ENCODE peak calls at places on chromosome 1, in six cellular contexts. One of them, this sample, is unnamed.

GRCh38 chr1:87678221-87678715 is 349.6 kb downstream of the LMO4 start:
- DNase-seq in NCI-H2029: no peak
- DNase-seq in breast epithelium: no peak
- DNase-seq in HS-5: no peak
- DNase-seq in activated T-helper 1 cell treated with Interleukin-2 at 50 U/mL for 16 hours: no peak
- DNase-seq in stimulated activated CD4-positive, alpha-beta T cell treated with anti-CD3 and anti-CD28 coated beads, Interleukin-12 subunit alpha, Interleukin-12 subunit beta, amount 100 ng/mL, for 4 hours: no peak
- DNase-seq in this sample: peak; percentile 93

GRCh38 chr1:185998391-185998790 is 264.2 kb downstream of the HMCN1 start:
- DNase-seq in NCI-H2029: no peak
- DNase-seq in breast epithelium: no peak
- DNase-seq in HS-5: no peak
- DNase-seq in activated T-helper 1 cell treated with Interleukin-2 at 50 U/mL for 16 hours: no peak
- DNase-seq in stimulated activated CD4-positive, alpha-beta T cell treated with anti-CD3 and anti-CD28 coated beads, Interleukin-12 subunit alpha, Interleukin-12 subunit beta, amount 100 ng/mL, for 4 hours: no peak
- DNase-seq in this sample: no peak

GRCh38 chr1:204637985-204638356 is 47.6 kb downstream of the LRRN2 start:
- DNase-seq in NCI-H2029: no peak
- DNase-seq in breast epithelium: peak; percentile 33
- DNase-seq in HS-5: no peak
- DNase-seq in activated T-helper 1 cell treated with Interleukin-2 at 50 U/mL for 16 hours: no peak
- DNase-seq in stimulated activated CD4-positive, alpha-beta T cell treated with anti-CD3 and anti-CD28 coated beads, Interleukin-12 subunit alpha, Interleukin-12 subunit beta, amount 100 ng/mL, for 4 hours: no peak
- DNase-seq in this sample: no peak

GRCh38 chr1:8862528-8862927 is 16.0 kb downstream of the ENO1 start:
- DNase-seq in NCI-H2029: no peak
- DNase-seq in breast epithelium: no peak
- DNase-seq in HS-5: no peak
- DNase-seq in activated T-helper 1 cell treated with Interleukin-2 at 50 U/mL for 16 hours: peak; percentile 18
- DNase-seq in stimulated activated CD4-positive, alpha-beta T cell treated with anti-CD3 and anti-CD28 coated beads, Interleukin-12 subunit alpha, Interleukin-12 subunit beta, amount 100 ng/mL, for 4 hours: no peak
- DNase-seq in this sample: no peak

GRCh38 chr1:234309598-234310459 is 63.4 kb upstream of the COA6 start:
- DNase-seq in NCI-H2029: peak; percentile 94
- DNase-seq in breast epithelium: peak; percentile 48
- DNase-seq in HS-5: no peak
- DNase-seq in activated T-helper 1 cell treated with Interleukin-2 at 50 U/mL for 16 hours: peak; percentile 47
- DNase-seq in stimulated activated CD4-positive, alpha-beta T cell treated with anti-CD3 and anti-CD28 coated beads, Interleukin-12 subunit alpha, Interleukin-12 subunit beta, amount 100 ng/mL, for 4 hours: peak; percentile 62
- DNase-seq in this sample: peak; percentile 95

GRCh38 chr1:240178366-240178765 is 86.7 kb downstream of the FMN2 start:
- DNase-seq in NCI-H2029: no peak
- DNase-seq in breast epithelium: no peak
- DNase-seq in HS-5: no peak
- DNase-seq in activated T-helper 1 cell treated with Interleukin-2 at 50 U/mL for 16 hours: no peak
- DNase-seq in stimulated activated CD4-positive, alpha-beta T cell treated with anti-CD3 and anti-CD28 coated beads, Interleukin-12 subunit alpha, Interleukin-12 subunit beta, amount 100 ng/mL, for 4 hours: no peak
- DNase-seq in this sample: no peak

GRCh38 chr1:229108598-229109201 is 162.2 kb upstream of the RAB4A start:
- DNase-seq in NCI-H2029: no peak
- DNase-seq in breast epithelium: no peak
- DNase-seq in HS-5: no peak
- DNase-seq in activated T-helper 1 cell treated with Interleukin-2 at 50 U/mL for 16 hours: no peak
- DNase-seq in stimulated activated CD4-positive, alpha-beta T cell treated with anti-CD3 and anti-CD28 coated beads, Interleukin-12 subunit alpha, Interleukin-12 subunit beta, amount 100 ng/mL, for 4 hours: no peak
- DNase-seq in this sample: no peak

GRCh38 chr1:173866462-173866861 is 1.3 kb downstream of the GAS5 start:
- DNase-seq in NCI-H2029: no peak
- DNase-seq in breast epithelium: no peak
- DNase-seq in HS-5: no peak
- DNase-seq in activated T-helper 1 cell treated with Interleukin-2 at 50 U/mL for 16 hours: no peak
- DNase-seq in stimulated activated CD4-positive, alpha-beta T cell treated with anti-CD3 and anti-CD28 coated beads, Interleukin-12 subunit alpha, Interleukin-12 subunit beta, amount 100 ng/mL, for 4 hours: no peak
- DNase-seq in this sample: no peak

GRCh38 chr1:44030606-44031050 is 634 bp downstream of the SLC6A9 start:
- DNase-seq in NCI-H2029: peak; percentile 55
- DNase-seq in breast epithelium: no peak
- DNase-seq in HS-5: no peak
- DNase-seq in activated T-helper 1 cell treated with Interleukin-2 at 50 U/mL for 16 hours: no peak
- DNase-seq in stimulated activated CD4-positive, alpha-beta T cell treated with anti-CD3 and anti-CD28 coated beads, Interleukin-12 subunit alpha, Interleukin-12 subunit beta, amount 100 ng/mL, for 4 hours: peak; percentile 40
- DNase-seq in this sample: no peak

GRCh38 chr1:1617925-1618324 is 2.6 kb downstream of the MIB2 start:
- DNase-seq in NCI-H2029: no peak
- DNase-seq in breast epithelium: no peak
- DNase-seq in HS-5: no peak
- DNase-seq in activated T-helper 1 cell treated with Interleukin-2 at 50 U/mL for 16 hours: no peak
- DNase-seq in stimulated activated CD4-positive, alpha-beta T cell treated with anti-CD3 and anti-CD28 coated beads, Interleukin-12 subunit alpha, Interleukin-12 subunit beta, amount 100 ng/mL, for 4 hours: no peak
- DNase-seq in this sample: no peak

GRCh38 chr1:196214866-196215265 is 393.4 kb downstream of the KCNT2 start:
- DNase-seq in NCI-H2029: no peak
- DNase-seq in breast epithelium: no peak
- DNase-seq in HS-5: no peak
- DNase-seq in activated T-helper 1 cell treated with Interleukin-2 at 50 U/mL for 16 hours: no peak
- DNase-seq in stimulated activated CD4-positive, alpha-beta T cell treated with anti-CD3 and anti-CD28 coated beads, Interleukin-12 subunit alpha, Interleukin-12 subunit beta, amount 100 ng/mL, for 4 hours: no peak
- DNase-seq in this sample: no peak

GRCh38 chr1:54791880-54792522 is 9.1 kb downstream of the TTC22 start:
- DNase-seq in NCI-H2029: no peak
- DNase-seq in breast epithelium: no peak
- DNase-seq in HS-5: no peak
- DNase-seq in activated T-helper 1 cell treated with Interleukin-2 at 50 U/mL for 16 hours: no peak
- DNase-seq in stimulated activated CD4-positive, alpha-beta T cell treated with anti-CD3 and anti-CD28 coated beads, Interleukin-12 subunit alpha, Interleukin-12 subunit beta, amount 100 ng/mL, for 4 hours: peak; percentile 44
- DNase-seq in this sample: no peak

GRCh38 chr1:226588484-226588883 is 39.9 kb downstream of the STUM start:
- DNase-seq in NCI-H2029: no peak
- DNase-seq in breast epithelium: no peak
- DNase-seq in HS-5: no peak
- DNase-seq in activated T-helper 1 cell treated with Interleukin-2 at 50 U/mL for 16 hours: no peak
- DNase-seq in stimulated activated CD4-positive, alpha-beta T cell treated with anti-CD3 and anti-CD28 coated beads, Interleukin-12 subunit alpha, Interleukin-12 subunit beta, amount 100 ng/mL, for 4 hours: no peak
- DNase-seq in this sample: no peak

GRCh38 chr1:22189619-22190018 is 46.7 kb upstream of the WNT4 start:
- DNase-seq in NCI-H2029: no peak
- DNase-seq in breast epithelium: no peak
- DNase-seq in HS-5: no peak
- DNase-seq in activated T-helper 1 cell treated with Interleukin-2 at 50 U/mL for 16 hours: no peak
- DNase-seq in stimulated activated CD4-positive, alpha-beta T cell treated with anti-CD3 and anti-CD28 coated beads, Interleukin-12 subunit alpha, Interleukin-12 subunit beta, amount 100 ng/mL, for 4 hours: no peak
- DNase-seq in this sample: no peak

GRCh38 chr1:154955718-154956513 is at the start of gene PBXIP1:
- DNase-seq in NCI-H2029: peak; percentile 60
- DNase-seq in breast epithelium: peak; percentile 89
- DNase-seq in HS-5: peak; percentile 71
- DNase-seq in activated T-helper 1 cell treated with Interleukin-2 at 50 U/mL for 16 hours: peak; percentile 65
- DNase-seq in stimulated activated CD4-positive, alpha-beta T cell treated with anti-CD3 and anti-CD28 coated beads, Interleukin-12 subunit alpha, Interleukin-12 subunit beta, amount 100 ng/mL, for 4 hours: peak; percentile 60
- DNase-seq in this sample: peak; percentile 85

GRCh38 chr1:15345711-15346355 is 63.9 kb upstream of the EFHD2 start:
- DNase-seq in NCI-H2029: no peak
- DNase-seq in breast epithelium: peak; percentile 27
- DNase-seq in HS-5: no peak
- DNase-seq in activated T-helper 1 cell treated with Interleukin-2 at 50 U/mL for 16 hours: peak; percentile 47
- DNase-seq in stimulated activated CD4-positive, alpha-beta T cell treated with anti-CD3 and anti-CD28 coated beads, Interleukin-12 subunit alpha, Interleukin-12 subunit beta, amount 100 ng/mL, for 4 hours: no peak
- DNase-seq in this sample: no peak

GRCh38 chr1:31013187-31013864 is 52.2 kb downstream of the PUM1 start:
- DNase-seq in NCI-H2029: no peak
- DNase-seq in breast epithelium: no peak
- DNase-seq in HS-5: no peak
- DNase-seq in activated T-helper 1 cell treated with Interleukin-2 at 50 U/mL for 16 hours: no peak
- DNase-seq in stimulated activated CD4-positive, alpha-beta T cell treated with anti-CD3 and anti-CD28 coated beads, Interleukin-12 subunit alpha, Interleukin-12 subunit beta, amount 100 ng/mL, for 4 hours: no peak
- DNase-seq in this sample: peak; percentile 53

GRCh38 chr1:16178596-16179497 is 23.0 kb upstream of the EPHA2 start:
- DNase-seq in NCI-H2029: no peak
- DNase-seq in breast epithelium: no peak
- DNase-seq in HS-5: no peak
- DNase-seq in activated T-helper 1 cell treated with Interleukin-2 at 50 U/mL for 16 hours: no peak
- DNase-seq in stimulated activated CD4-positive, alpha-beta T cell treated with anti-CD3 and anti-CD28 coated beads, Interleukin-12 subunit alpha, Interleukin-12 subunit beta, amount 100 ng/mL, for 4 hours: no peak
- DNase-seq in this sample: no peak

GRCh38 chr1:208149776-208150514 is 94.2 kb downstream of the PLXNA2 start:
- DNase-seq in NCI-H2029: no peak
- DNase-seq in breast epithelium: no peak
- DNase-seq in HS-5: no peak
- DNase-seq in activated T-helper 1 cell treated with Interleukin-2 at 50 U/mL for 16 hours: no peak
- DNase-seq in stimulated activated CD4-positive, alpha-beta T cell treated with anti-CD3 and anti-CD28 coated beads, Interleukin-12 subunit alpha, Interleukin-12 subunit beta, amount 100 ng/mL, for 4 hours: no peak
- DNase-seq in this sample: no peak

GRCh38 chr1:55321947-55322346 is 106.8 kb upstream of the USP24 start:
- DNase-seq in NCI-H2029: peak; percentile 72
- DNase-seq in breast epithelium: no peak
- DNase-seq in HS-5: no peak
- DNase-seq in activated T-helper 1 cell treated with Interleukin-2 at 50 U/mL for 16 hours: no peak
- DNase-seq in stimulated activated CD4-positive, alpha-beta T cell treated with anti-CD3 and anti-CD28 coated beads, Interleukin-12 subunit alpha, Interleukin-12 subunit beta, amount 100 ng/mL, for 4 hours: no peak
- DNase-seq in this sample: no peak